ENCODE peak calls at places on chromosomes 7 and 10, in seven cellular contexts. P, G, B, O, L, C and J are unnamed samples.

GRCh38 chr10:126911301-126911700 is 6.1 kb downstream of the DOCK1 start:
- DNase-seq in P (no peak), G (no peak), B (no peak), O (no peak), L (no peak), C (no peak), J (no peak)

GRCh38 chr7:101924171-101924570 is 106.7 kb downstream of the CUX1 start:
- DNase-seq in P (no peak), G (peak; percentile 81), B (no peak), O (peak; percentile 11), L (no peak), C (no peak), J (no peak)

GRCh38 chr7:11161499-11161898 is 187.8 kb downstream of the PHF14 start:
- DNase-seq in P (no peak), G (no peak), B (no peak), O (no peak), L (no peak), C (no peak), J (no peak)

GRCh38 chr7:16951483-16952080 is 69.8 kb upstream of the AGR3 start:
- DNase-seq in P (no peak), G (no peak), B (no peak), O (no peak), L (no peak), C (no peak), J (no peak)

GRCh38 chr7:80496586-80496985 is 15.3 kb downstream of the GNAT3 start:
- DNase-seq in P (no peak), G (no peak), B (no peak), O (no peak), L (no peak), C (no peak), J (no peak)

GRCh38 chr10:97774811-97775294 is 3.1 kb upstream of the SFRP5 start:
- DNase-seq in P (no peak), G (no peak), B (no peak), O (no peak), L (no peak), C (no peak), J (no peak)

GRCh38 chr7:34281260-34281659 is 375.9 kb downstream of the BMPER start:
- DNase-seq in P (no peak), G (no peak), B (no peak), O (no peak), L (no peak), C (no peak), J (no peak)

GRCh38 chr7:47586925-47587324 is 5.0 kb upstream of the TNS3 start:
- DNase-seq in P (no peak), G (no peak), B (no peak), O (no peak), L (no peak), C (no peak), J (peak; percentile 20)

GRCh38 chr7:2288986-2289611 is 25.1 kb downstream of the SNX8 start:
- DNase-seq in P (no peak), G (no peak), B (no peak), O (no peak), L (no peak), C (no peak), J (no peak)

GRCh38 chr7:96184783-96185182 is 137.1 kb downstream of the SLC25A13 start:
- DNase-seq in P (no peak), G (no peak), B (no peak), O (no peak), L (no peak), C (no peak), J (no peak)

GRCh38 chr7:121328508-121329459 is at the start of gene WNT16:
- DNase-seq in P (peak; percentile 54), G (no peak), B (no peak), O (no peak), L (peak; percentile 69), C (peak; percentile 1), J (peak; percentile 83)

GRCh38 chr7:3559178-3559765 is 258.2 kb downstream of the SDK1 start:
- DNase-seq in P (no peak), G (peak; percentile 85), B (no peak), O (no peak), L (no peak), C (no peak), J (no peak)

GRCh38 chr7:35613150-35613549 is 81.8 kb downstream of the HERPUD2 start:
- DNase-seq in P (no peak), G (no peak), B (no peak), O (no peak), L (no peak), C (no peak), J (no peak)

GRCh38 chr10:76939862-76940495 is 697.6 kb downstream of the KCNMA1 start:
- DNase-seq in P (no peak), G (no peak), B (no peak), O (no peak), L (no peak), C (no peak), J (no peak)

GRCh38 chr10:58967551-58968418 is 208.7 kb upstream of the PHYHIPL start:
- DNase-seq in P (peak; percentile 74), G (no peak), B (no peak), O (no peak), L (peak; percentile 64), C (peak; percentile 70), J (peak; percentile 83)

GRCh38 chr7:128682125-128682524 is 10.0 kb downstream of the GARIN1A start:
- DNase-seq in P (no peak), G (no peak), B (no peak), O (no peak), L (no peak), C (no peak), J (no peak)

GRCh38 chr10:77583527-77583926 is 54.1 kb downstream of the KCNMA1 start:
- DNase-seq in P (no peak), G (no peak), B (no peak), O (no peak), L (no peak), C (no peak), J (no peak)

GRCh38 chr7:3408814-3409595 is 108.0 kb downstream of the SDK1 start:
- DNase-seq in P (no peak), G (peak; percentile 6), B (no peak), O (no peak), L (no peak), C (no peak), J (no peak)

GRCh38 chr7:128728608-128729007 is 10.6 kb upstream of the CALU start:
- DNase-seq in P (no peak), G (no peak), B (no peak), O (no peak), L (no peak), C (no peak), J (no peak)

GRCh38 chr7:26369519-26370385 is 78.1 kb downstream of the SNX10 start:
- DNase-seq in P (peak; percentile 36), G (peak; percentile 41), B (no peak), O (no peak), L (no peak), C (no peak), J (no peak)

GRCh38 chr7:75740846-75741497 is 2.2 kb upstream of the HIP1 start:
- DNase-seq in P (peak; percentile 52), G (no peak), B (no peak), O (no peak), L (peak; percentile 31), C (no peak), J (peak; percentile 35)

GRCh38 chr10:8193546-8193945 is 139.1 kb downstream of the GATA3 start:
- DNase-seq in P (no peak), G (no peak), B (no peak), O (no peak), L (no peak), C (no peak), J (no peak)

GRCh38 chr7:80346704-80347103 is 165.2 kb downstream of the GNAT3 start:
- DNase-seq in P (no peak), G (no peak), B (no peak), O (no peak), L (no peak), C (no peak), J (no peak)

GRCh38 chr10:31549936-31550335 is 230.9 kb downstream of the ZEB1 start:
- DNase-seq in P (no peak), G (no peak), B (no peak), O (no peak), L (no peak), C (no peak), J (no peak)

GRCh38 chr7:44678468-44679179 is 70.0 kb upstream of the ZMIZ2 start:
- DNase-seq in P (no peak), G (peak; percentile 24), B (no peak), O (no peak), L (no peak), C (no peak), J (no peak)

GRCh38 chr7:105429746-105430612 is 41.3 kb upstream of the SRPK2 start:
- DNase-seq in P (no peak), G (peak; percentile 52), B (peak; percentile 2), O (peak; percentile 46), L (no peak), C (no peak), J (peak; percentile 20)

GRCh38 chr7:155356323-155357105 is 58.8 kb downstream of the INSIG1 start:
- DNase-seq in P (no peak), G (peak; percentile 18), B (no peak), O (no peak), L (peak; percentile 39), C (no peak), J (peak; percentile 61)

GRCh38 chr7:1564603-1565022 is 5.2 kb downstream of the PSMG3 start:
- DNase-seq in P (no peak), G (no peak), B (no peak), O (no peak), L (no peak), C (no peak), J (no peak)

GRCh38 chr10:16750461-16750860 is 66.8 kb downstream of the RSU1 start:
- DNase-seq in P (no peak), G (no peak), B (no peak), O (no peak), L (no peak), C (no peak), J (no peak)

GRCh38 chr7:142454862-142455261 is 197.0 kb upstream of the PRSS58 start:
- DNase-seq in P (no peak), G (no peak), B (no peak), O (no peak), L (no peak), C (no peak), J (no peak)

GRCh38 chr10:104104926-104105325 is 17.0 kb upstream of the SFR1 start:
- DNase-seq in P (no peak), G (peak; percentile 38), B (no peak), O (no peak), L (no peak), C (no peak), J (no peak)

GRCh38 chr7:86645676-86646276 is 2.1 kb downstream of the GRM3 start:
- DNase-seq in P (no peak), G (no peak), B (no peak), O (no peak), L (no peak), C (no peak), J (no peak)

GRCh38 chr7:149690688-149691446 is 82.5 kb downstream of the ZNF467 start:
- DNase-seq in P (peak; percentile 80), G (peak; percentile 85), B (no peak), O (peak; percentile 19), L (peak; percentile 68), C (no peak), J (peak; percentile 96)

GRCh38 chr10:54665122-54665521 is 135.9 kb downstream of the PCDH15 start:
- DNase-seq in P (no peak), G (no peak), B (no peak), O (no peak), L (no peak), C (no peak), J (no peak)

GRCh38 chr7:23893942-23894890 is 184.2 kb downstream of the STK31 start:
- DNase-seq in P (peak; percentile 8), G (peak; percentile 32), B (no peak), O (peak; percentile 52), L (no peak), C (no peak), J (no peak)